ENCODE peak calls at places on chromosome 5, in four cellular contexts. S, X, Z and Q are unnamed samples.

GRCh38 chr5:57501414-57502321 is 19.1 kb upstream of the ACTBL2 start:
- DNase-seq in S (no peak), Z (no peak), X (peak; percentile 21), Q (no peak)

GRCh38 chr5:158121678-158122077 is 262.7 kb upstream of the CLINT1 start:
- DNase-seq in Z (no peak), S (no peak), X (no peak), Q (no peak)

GRCh38 chr5:54518146-54519082 is 855 bp downstream of the SNX18 start:
- DNase-seq in Z (peak; percentile 85), X (peak; percentile 21), S (no peak), Q (peak; percentile 64)

GRCh38 chr5:105924366-105924765 is 1746.4 kb downstream of the EFNA5 start:
- DNase-seq in S (peak; percentile 73), X (peak; percentile 27), Z (no peak), Q (peak; percentile 90)

GRCh38 chr5:34410411-34411139 is 245.6 kb upstream of the RAI14 start:
- DNase-seq in X (peak; percentile 42), Z (no peak), S (peak; percentile 73), Q (no peak)

GRCh38 chr5:147483197-147483790 is 26.6 kb downstream of the DPYSL3 start:
- DNase-seq in X (peak; percentile 7), S (peak; percentile 19), Z (no peak), Q (peak; percentile 20)

GRCh38 chr5:69489246-69489645 is 3.3 kb upstream of the OCLN start:
- DNase-seq in X (no peak), Z (no peak), S (no peak), Q (no peak)

GRCh38 chr5:181056431-181056830 is 16.4 kb downstream of the BTNL9 start:
- DNase-seq in Z (no peak), S (no peak), X (no peak), Q (no peak)

GRCh38 chr5:156380846-156381245 is 53.9 kb downstream of the SGCD start:
- DNase-seq in X (no peak), S (peak; percentile 73), Z (no peak), Q (peak; percentile 63)